ENCODE peak calls at places on chromosome 14, in seven cellular contexts. R is H4; L is stimulated activated CD8-positive, alpha-beta memory T cell treated with anti-CD3 and anti-CD28 coated beads, Interleukin-15, amount 100 ng/mL, for 24 hours; U is BJ; G is stimulated activated CD4-positive, alpha-beta T cell treated with anti-CD3 and anti-CD28 coated beads, Interleukin-4, amount 100 ng/mL, for 24 hours; I is cardiac muscle cell; K is left colon. C is an unnamed sample.

GRCh38 chr14:34554540-34555250 is 15.2 kb upstream of the EAPP start:
- DNase-seq in R (no peak), L (no peak), I (no peak), K (no peak), U (no peak), G (peak), C (no peak)

GRCh38 chr14:35879654-35880249 is 53.6 kb downstream of the BRMS1L start:
- DNase-seq in K (no peak), G (no peak), I (peak), L (no peak), U (no peak), R (no peak), C (no peak)

GRCh38 chr14:35420036-35420811 is 15.7 kb upstream of the NFKBIA start:
- DNase-seq in G (no peak), R (no peak), L (no peak), K (no peak), U (peak), I (no peak), C (no peak)

GRCh38 chr14:76768201-76768656 is 7.0 kb downstream of the VASH1 start:
- DNase-seq in L (no peak), I (peak), G (peak), K (peak), R (no peak), U (no peak), C (no peak)

GRCh38 chr14:72664651-72665050 is 229.2 kb downstream of the DPF3 start:
- DNase-seq in U (no peak), K (no peak), R (no peak), G (no peak), I (no peak), L (no peak), C (no peak)

GRCh38 chr14:74612346-74613021 is 447 bp upstream of the LTBP2 start:
- DNase-seq in K (peak), I (peak), R (peak), G (peak), U (no peak), L (peak), C (peak)

GRCh38 chr14:68214431-68214830 is 394.9 kb downstream of the RAD51B start:
- DNase-seq in L (no peak), G (no peak), U (no peak), I (no peak), K (no peak), R (no peak), C (no peak)

GRCh38 chr14:85517113-85517688 is 12.7 kb upstream of the FLRT2 start:
- DNase-seq in K (no peak), I (no peak), R (no peak), U (no peak), L (no peak), G (no peak), C (no peak)

GRCh38 chr14:57486767-57487379 is 6.8 kb downstream of the CCDC198 start:
- DNase-seq in U (no peak), L (no peak), I (peak), G (no peak), R (peak), K (no peak), C (no peak)